ENCODE peak calls at places on chromosomes 2 and 18, in seven cellular contexts. F is CD4-positive, alpha-beta memory T cell; Z is CD8-positive, alpha-beta T cell; U is DND-41; Q is AG10803; K is AG04449; L is GM06990. R is an unnamed sample.
A peak's percentile ranks its signal among the peaks of the same experiment; 100 is the strongest.

GRCh38 chr2:157830696-157831570 is 45.2 kb downstream of the ACVR1 start:
- DNase-seq in F (no peak), Z (no peak), U (no peak), Q (peak; percentile 90), K (peak; percentile 79), L (no peak), R (no peak)

GRCh38 chr2:120398961-120399888 is 53.3 kb downstream of the INHBB start:
- DNase-seq in F (no peak), Z (no peak), U (no peak), Q (no peak), K (no peak), L (no peak), R (no peak)

GRCh38 chr18:55053976-55054375 is 94.7 kb upstream of the CCDC68 start:
- DNase-seq in F (no peak), Z (no peak), U (no peak), Q (peak; percentile 80), K (no peak), L (no peak), R (no peak)

GRCh38 chr2:106158871-106159270 is 35.2 kb downstream of the UXS1 start:
- DNase-seq in F (no peak), Z (peak; percentile 45), U (peak; percentile 26), Q (no peak), K (no peak), L (no peak), R (peak; percentile 59)

GRCh38 chr18:59459352-59460059 is 100.4 kb upstream of the LMAN1 start:
- DNase-seq in F (no peak), Z (no peak), U (no peak), Q (peak; percentile 81), K (no peak), L (no peak), R (peak; percentile 4)

GRCh38 chr2:80499095-80499494 is 194.5 kb upstream of the LRRTM1 start:
- DNase-seq in F (no peak), Z (no peak), U (no peak), Q (peak; percentile 48), K (no peak), L (no peak), R (no peak)

GRCh38 chr2:241609859-241610793 is 26.8 kb downstream of the THAP4 start:
- DNase-seq in F (peak; percentile 90), Z (peak; percentile 94), U (peak; percentile 53), Q (peak; percentile 81), K (no peak), L (peak; percentile 93), R (peak; percentile 91)

GRCh38 chr2:237754849-237755248 is 43.7 kb upstream of the RBM44 start:
- DNase-seq in F (no peak), Z (no peak), U (no peak), Q (no peak), K (no peak), L (no peak), R (no peak)

GRCh38 chr2:10312437-10312957 is 9.8 kb downstream of the HPCAL1 start:
- DNase-seq in F (no peak), Z (no peak), U (no peak), Q (no peak), K (no peak), L (no peak), R (no peak)

GRCh38 chr18:74724186-74724585 is 126.5 kb downstream of the ZNF407 start:
- DNase-seq in F (no peak), Z (no peak), U (no peak), Q (peak; percentile 82), K (peak; percentile 46), L (no peak), R (no peak)

GRCh38 chr2:159600752-159601151 is 15.6 kb downstream of the BAZ2B start:
- DNase-seq in F (no peak), Z (no peak), U (no peak), Q (peak; percentile 38), K (no peak), L (no peak), R (no peak)

GRCh38 chr2:10392548-10392947 is 55.6 kb downstream of the ODC1 start:
- DNase-seq in F (no peak), Z (no peak), U (no peak), Q (no peak), K (no peak), L (no peak), R (no peak)

GRCh38 chr18:76412818-76413565 is 82.0 kb downstream of the ZNF516 start:
- DNase-seq in F (no peak), Z (no peak), U (no peak), Q (peak; percentile 73), K (no peak), L (no peak), R (no peak)

GRCh38 chr2:56123538-56123937 is 60.3 kb upstream of the CCDC85A start:
- DNase-seq in F (no peak), Z (no peak), U (no peak), Q (no peak), K (no peak), L (no peak), R (no peak)

GRCh38 chr2:229974271-229974670 is 52.0 kb downstream of the FBXO36 start:
- DNase-seq in F (no peak), Z (no peak), U (no peak), Q (peak; percentile 95), K (peak; percentile 83), L (no peak), R (no peak)

GRCh38 chr18:11391636-11392035 is 217.8 kb upstream of the SLC35G4 start:
- DNase-seq in F (no peak), Z (no peak), U (no peak), Q (no peak), K (no peak), L (no peak), R (no peak)

GRCh38 chr2:234364718-234365117 is 132.2 kb downstream of the ARL4C start:
- DNase-seq in F (no peak), Z (no peak), U (no peak), Q (no peak), K (no peak), L (no peak), R (no peak)

GRCh38 chr2:160783481-160783880 is 289.9 kb upstream of the RBMS1 start:
- DNase-seq in F (no peak), Z (no peak), U (no peak), Q (peak; percentile 20), K (no peak), L (no peak), R (no peak)

GRCh38 chr2:172888704-172889103 is 153.1 kb downstream of the RAPGEF4 start:
- DNase-seq in F (no peak), Z (no peak), U (no peak), Q (no peak), K (no peak), L (no peak), R (no peak)

GRCh38 chr2:227472265-227473018 is 486 bp downstream of the AGFG1 start:
- DNase-seq in F (peak; percentile 26), Z (peak; percentile 40), U (peak; percentile 65), Q (peak; percentile 25), K (no peak), L (peak; percentile 75), R (peak; percentile 46)

GRCh38 chr18:57251747-57252146 is 100.6 kb upstream of the ST8SIA3 start:
- DNase-seq in F (no peak), Z (no peak), U (no peak), Q (no peak), K (no peak), L (no peak), R (no peak)

GRCh38 chr18:57249109-57249508 is 102.2 kb downstream of the BOD1L2 start:
- DNase-seq in F (no peak), Z (no peak), U (no peak), Q (no peak), K (no peak), L (no peak), R (no peak)

GRCh38 chr18:57249896-57250295 is 102.5 kb upstream of the ST8SIA3 start:
- DNase-seq in F (no peak), Z (no peak), U (no peak), Q (no peak), K (no peak), L (no peak), R (no peak)
- H3K4me3 ChIP-seq in F (no peak overlapping the region), Z (no peak overlapping the region), U (no peak overlapping the region), Q (no peak overlapping the region), K (no peak overlapping the region), L (no peak overlapping the region), R (no peak overlapping the region)

DNA sequence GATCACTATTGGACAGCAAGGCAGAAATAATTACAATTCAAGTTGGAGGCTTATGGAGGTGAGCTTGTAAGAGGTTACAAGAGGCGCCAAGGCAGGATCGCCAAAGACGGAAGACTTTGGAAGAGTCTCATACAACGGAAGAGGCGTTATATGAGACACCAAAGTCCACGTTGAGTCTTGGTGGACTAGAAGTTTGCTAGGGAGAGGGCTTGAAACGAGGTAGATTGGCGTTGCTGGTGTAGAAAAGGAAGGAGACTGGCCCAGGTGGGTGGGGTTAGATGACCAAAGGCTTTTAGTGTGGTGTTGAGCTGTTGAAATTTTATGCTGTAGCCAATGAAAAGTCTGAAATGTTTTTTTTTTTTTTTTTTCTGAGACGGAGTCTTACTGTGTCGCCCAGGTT is 1.4 kb downstream of the MSH2 start:
- DNase-seq in F (no peak), Z (no peak), U (peak; percentile 21), Q (no peak), K (no peak), L (no peak), R (no peak)
- H3K4me3 ChIP-seq in F (no peak overlapping the region), Z (peak overlapping the region; percentile 81), U (peak overlapping the region; percentile 76), Q (peak overlapping the region; percentile 92), K (no peak overlapping the region), L (peak overlapping the region; percentile 72), R (peak overlapping the region; percentile 91)

DNA sequence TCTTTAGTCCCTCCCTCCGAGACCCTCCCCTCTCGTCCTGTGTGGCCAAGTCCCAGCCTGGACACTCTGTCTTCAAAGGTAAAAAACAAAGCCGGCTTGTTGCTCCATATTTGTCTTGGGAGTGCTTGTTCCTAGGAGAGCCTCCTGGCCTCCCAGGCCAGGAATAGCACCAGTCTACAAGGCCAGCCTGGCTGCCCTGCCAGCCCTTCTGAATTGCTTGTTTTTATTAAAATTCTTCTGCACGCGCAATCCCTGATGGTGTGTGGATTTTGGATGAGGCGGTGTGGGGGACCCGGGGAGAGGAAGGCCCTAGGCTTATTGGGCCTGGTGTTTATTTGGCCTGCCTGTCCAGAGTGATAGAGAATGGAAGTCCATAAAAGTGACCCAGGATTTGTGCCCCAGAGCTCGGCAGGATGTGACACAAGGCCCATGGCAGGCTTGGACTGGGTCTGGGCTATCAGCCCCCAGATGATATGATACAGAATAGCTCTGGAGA is 297.3 kb downstream of the CYP26B1 start:
- DNase-seq in F (no peak), Z (no peak), U (no peak), Q (no peak), K (no peak), L (no peak), R (no peak)
- H3K4me3 ChIP-seq in F (no peak overlapping the region), Z (no peak overlapping the region), U (no peak overlapping the region), Q (no peak overlapping the region), K (no peak overlapping the region), L (no peak overlapping the region), R (no peak overlapping the region)

GRCh38 chr2:109614715-109615636 is 812 bp downstream of the SOWAHC start:
- DNase-seq in F (peak; percentile 14), Z (no peak), U (no peak), Q (no peak), K (no peak), L (no peak), R (no peak)

GRCh38 chr2:109613922-109614714 is at the start of the genes SEPTIN10 and SOWAHC:
- DNase-seq in F (peak; percentile 83), Z (peak; percentile 75), U (no peak), Q (peak; percentile 100), K (peak; percentile 95), L (peak; percentile 89), R (peak; percentile 77)

GRCh38 chr2:109615637-109616144 is 1.5 kb downstream of the SOWAHC start:
- DNase-seq in F (no peak), Z (no peak), U (no peak), Q (no peak), K (no peak), L (no peak), R (no peak)

GRCh38 chr2:109612991-109613921 is 510 bp downstream of the SEPTIN10 start:
- DNase-seq in F (peak; percentile 12), Z (no peak), U (no peak), Q (peak; percentile 71), K (no peak), L (no peak), R (peak; percentile 11)

GRCh38 chr2:109616184-109616583 is 2.0 kb downstream of the SOWAHC start:
- DNase-seq in F (no peak), Z (no peak), U (no peak), Q (no peak), K (no peak), L (no peak), R (no peak)
- H3K4me3 ChIP-seq in F (no peak overlapping the region), Z (no peak overlapping the region), U (no peak overlapping the region), Q (peak overlapping the region; percentile 65), K (peak overlapping the region; percentile 10), L (no peak overlapping the region), R (no peak overlapping the region)

R was measured in CD4-positive, CD25-positive, alpha-beta regulatory T cell.